ENCODE peak calls at places on chromosomes 4 and X, in six cellular contexts. One of them, this sample, is unnamed.

GRCh38 chr4:70703695-70704332 is 15.5 kb downstream of the UTP3 start:
- DNase-seq in H1: no peak
- DNase-seq in GM23338: peak
- DNase-seq in GM12878: no peak
- DNase-seq in K562: no peak
- DNase-seq in HepG2: no peak
- DNase-seq in this sample: no peak

GRCh38 chrX:15299945-15300851 is 15.2 kb downstream of the ASB11 start:
- DNase-seq in K562: peak
- DNase-seq in H1: no peak
- DNase-seq in HepG2: peak
- DNase-seq in GM12878: no peak
- DNase-seq in GM23338: peak
- DNase-seq in this sample: no peak

GRCh38 chr4:186840222-186840701 is 116.6 kb upstream of the FAT1 start:
- DNase-seq in GM23338: no peak
- DNase-seq in HepG2: no peak
- DNase-seq in K562: peak
- DNase-seq in GM12878: no peak
- DNase-seq in H1: no peak
- DNase-seq in this sample: no peak

GRCh38 chrX:154440623-154441357 is 3.2 kb upstream of the FAM50A start:
- DNase-seq in K562: no peak
- DNase-seq in H1: no peak
- DNase-seq in GM23338: no peak
- DNase-seq in GM12878: no peak
- DNase-seq in HepG2: no peak
- DNase-seq in this sample: no peak

GRCh38 chr4:78645853-78646757 is 94.5 kb downstream of the ANXA3 start:
- DNase-seq in HepG2: peak
- DNase-seq in K562: peak
- DNase-seq in H1: no peak
- DNase-seq in GM23338: no peak
- DNase-seq in GM12878: no peak
- DNase-seq in this sample: no peak

GRCh38 chr4:56637791-56638190 is 43.3 kb downstream of the HOPX start:
- DNase-seq in K562: no peak
- DNase-seq in HepG2: no peak
- DNase-seq in GM23338: no peak
- DNase-seq in H1: no peak
- DNase-seq in GM12878: no peak
- DNase-seq in this sample: no peak

GRCh38 chrX:154718607-154719006 is 32.3 kb downstream of the GAB3 start:
- DNase-seq in GM12878: no peak
- DNase-seq in K562: no peak
- DNase-seq in HepG2: no peak
- DNase-seq in H1: no peak
- DNase-seq in GM23338: no peak
- DNase-seq in this sample: no peak

GRCh38 chrX:124518888-124519287 is 172.5 kb downstream of the SH2D1A start:
- DNase-seq in GM23338: no peak
- DNase-seq in GM12878: no peak
- DNase-seq in K562: no peak
- DNase-seq in H1: no peak
- DNase-seq in HepG2: no peak
- DNase-seq in this sample: no peak

GRCh38 chr4:184329235-184330007 is 111.7 kb upstream of the ENPP6 start:
- DNase-seq in H1: no peak
- DNase-seq in GM23338: no peak
- DNase-seq in GM12878: no peak
- DNase-seq in HepG2: no peak
- DNase-seq in K562: no peak
- DNase-seq in this sample: no peak

GRCh38 chrX:134758652-134759051 is 100.4 kb upstream of the PLAC1 start:
- DNase-seq in GM23338: no peak
- DNase-seq in K562: no peak
- DNase-seq in H1: no peak
- DNase-seq in GM12878: no peak
- DNase-seq in HepG2: no peak
- DNase-seq in this sample: no peak

GRCh38 chr4:7744131-7744804 is 195.4 kb downstream of the AFAP1 start:
- DNase-seq in GM23338: no peak
- DNase-seq in HepG2: no peak
- DNase-seq in GM12878: no peak
- DNase-seq in H1: no peak
- DNase-seq in K562: no peak
- DNase-seq in this sample: no peak

GRCh38 chr4:168887809-168888208 is 122.2 kb downstream of the CBR4 start:
- DNase-seq in GM12878: no peak
- DNase-seq in H1: no peak
- DNase-seq in GM23338: no peak
- DNase-seq in K562: no peak
- DNase-seq in HepG2: no peak
- DNase-seq in this sample: no peak

GRCh38 chr4:165768281-165768680 is 104.8 kb upstream of the TLL1 start:
- DNase-seq in GM23338: no peak
- DNase-seq in GM12878: no peak
- DNase-seq in K562: no peak
- DNase-seq in H1: no peak
- DNase-seq in HepG2: no peak
- DNase-seq in this sample: no peak

GRCh38 chr4:143477487-143477886 is 36.0 kb upstream of the SMARCA5 start:
- DNase-seq in K562: no peak
- DNase-seq in HepG2: no peak
- DNase-seq in H1: no peak
- DNase-seq in GM23338: peak
- DNase-seq in GM12878: no peak
- DNase-seq in this sample: no peak

GRCh38 chr4:56979674-56980073 is 978 bp downstream of the POLR2B start:
- DNase-seq in HepG2: peak
- DNase-seq in GM23338: peak
- DNase-seq in GM12878: no peak
- DNase-seq in H1: no peak
- DNase-seq in K562: no peak
- DNase-seq in this sample: no peak

GRCh38 chr4:187668683-187669082 is 326.9 kb upstream of the ZFP42 start:
- DNase-seq in K562: no peak
- DNase-seq in GM23338: no peak
- DNase-seq in GM12878: no peak
- DNase-seq in H1: no peak
- DNase-seq in HepG2: no peak
- DNase-seq in this sample: no peak

GRCh38 chr4:176444741-176445140 is 125.0 kb downstream of the SPCS3 start:
- DNase-seq in H1: no peak
- DNase-seq in K562: no peak
- DNase-seq in HepG2: no peak
- DNase-seq in GM23338: no peak
- DNase-seq in GM12878: no peak
- DNase-seq in this sample: no peak

GRCh38 chr4:153322791-153323190 is 21.7 kb upstream of the MND1 start:
- DNase-seq in GM23338: no peak
- DNase-seq in HepG2: no peak
- DNase-seq in H1: no peak
- DNase-seq in GM12878: no peak
- DNase-seq in K562: no peak
- DNase-seq in this sample: no peak

GRCh38 chrX:24395775-24396174 is 35.3 kb downstream of the SUPT20HL1 start:
- DNase-seq in GM23338: peak
- DNase-seq in H1: no peak
- DNase-seq in K562: peak
- DNase-seq in HepG2: peak
- DNase-seq in GM12878: peak
- DNase-seq in this sample: peak

GRCh38 chr4:162163892-162164759 is at the start of gene FSTL5:
- DNase-seq in GM23338: peak
- DNase-seq in HepG2: peak
- DNase-seq in K562: peak
- DNase-seq in GM12878: no peak
- DNase-seq in H1: peak
- DNase-seq in this sample: peak

GRCh38 chr4:126874533-126874932 is 758.2 kb upstream of the INTU start:
- DNase-seq in GM12878: no peak
- DNase-seq in K562: no peak
- DNase-seq in HepG2: no peak
- DNase-seq in H1: no peak
- DNase-seq in GM23338: no peak
- DNase-seq in this sample: no peak

GRCh38 chr4:138702471-138702870 is 313.1 kb upstream of the NOCT start:
- DNase-seq in GM23338: no peak
- DNase-seq in HepG2: no peak
- DNase-seq in GM12878: no peak
- DNase-seq in H1: no peak
- DNase-seq in K562: no peak
- DNase-seq in this sample: no peak

GRCh38 chr4:53595204-53595603 is 3.9 kb upstream of the LNX1 start:
- DNase-seq in GM12878: no peak
- DNase-seq in GM23338: peak
- DNase-seq in HepG2: no peak
- DNase-seq in K562: no peak
- DNase-seq in H1: no peak
- DNase-seq in this sample: no peak

DNA sequence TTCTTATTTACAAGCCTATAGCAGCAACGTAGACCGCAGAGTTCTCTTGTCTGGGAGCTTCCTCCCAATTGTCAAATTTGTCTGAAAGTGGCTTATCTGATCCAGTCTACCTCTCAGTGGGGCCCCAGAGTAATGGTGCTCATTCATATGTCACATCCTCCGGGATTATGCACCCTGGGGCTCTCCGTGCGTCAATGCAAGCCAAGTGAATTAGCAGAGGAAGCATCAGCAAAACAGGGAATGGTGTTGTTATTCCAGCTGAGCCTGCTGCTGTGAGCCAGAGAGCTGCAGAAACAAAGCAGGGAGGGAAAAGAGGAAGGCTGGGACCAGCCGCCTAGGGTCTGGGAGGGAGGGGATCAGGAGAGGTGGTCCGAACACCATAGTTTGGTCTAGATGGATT is 95.3 kb downstream of the CLNK start:
- DNase-seq in GM23338: peak
- DNase-seq in HepG2: no peak
- DNase-seq in K562: no peak
- DNase-seq in GM12878: no peak
- DNase-seq in H1: no peak
- DNase-seq in this sample: no peak
- TF ChIP-seq CREB1 in GM23338: no peak
- TF ChIP-seq CREB1 in HepG2: no peak
- TF ChIP-seq CREB1 in K562: no peak
- TF ChIP-seq CREB1 in GM12878: no peak
- TF ChIP-seq CREB1 in H1: no peak
- TF ChIP-seq CREB1 in this sample: no peak

DNA sequence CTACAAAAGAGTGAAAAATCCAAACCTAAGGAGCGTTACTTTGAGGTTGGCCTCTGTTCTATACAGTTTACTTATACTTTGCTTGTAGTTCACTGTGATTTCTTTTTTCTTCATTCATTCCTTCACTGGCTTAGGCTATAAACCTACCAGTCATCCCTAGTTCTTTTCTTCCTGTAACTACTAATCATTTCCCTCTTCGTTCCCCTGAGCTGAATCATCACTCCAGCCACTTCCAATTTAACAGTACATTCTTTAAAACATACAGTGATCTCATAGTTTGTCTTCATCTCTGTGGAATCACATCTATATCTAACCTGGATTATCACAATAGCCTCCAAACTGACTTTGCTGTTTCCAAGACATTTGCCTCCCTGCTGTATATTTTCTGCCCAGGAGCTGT is 25.2 kb upstream of the NPFFR2 start:
- DNase-seq in HepG2: no peak
- DNase-seq in GM12878: no peak
- DNase-seq in GM23338: no peak
- DNase-seq in K562: no peak
- DNase-seq in H1: no peak
- DNase-seq in this sample: no peak
- TF ChIP-seq CREB1 in HepG2: no peak
- TF ChIP-seq CREB1 in GM12878: no peak
- TF ChIP-seq CREB1 in GM23338: no peak
- TF ChIP-seq CREB1 in K562: no peak
- TF ChIP-seq CREB1 in H1: no peak
- TF ChIP-seq CREB1 in this sample: no peak

GRCh38 chr4:135354876-135355275 is 1153.3 kb upstream of the PABPC4L start:
- DNase-seq in GM23338: no peak
- DNase-seq in H1: no peak
- DNase-seq in HepG2: no peak
- DNase-seq in K562: no peak
- DNase-seq in GM12878: no peak
- DNase-seq in this sample: no peak
- TF ChIP-seq CREB1 in GM23338: no peak
- TF ChIP-seq CREB1 in H1: no peak
- TF ChIP-seq CREB1 in HepG2: no peak
- TF ChIP-seq CREB1 in K562: no peak
- TF ChIP-seq CREB1 in GM12878: no peak
- TF ChIP-seq CREB1 in this sample: no peak

GRCh38 chr4:109786846-109787245 is 15.0 kb downstream of the CFI start:
- DNase-seq in H1: no peak
- DNase-seq in K562: no peak
- DNase-seq in HepG2: no peak
- DNase-seq in GM12878: no peak
- DNase-seq in GM23338: no peak
- DNase-seq in this sample: no peak
- TF ChIP-seq CREB1 in H1: no peak
- TF ChIP-seq CREB1 in K562: no peak
- TF ChIP-seq CREB1 in HepG2: no peak
- TF ChIP-seq CREB1 in GM12878: no peak
- TF ChIP-seq CREB1 in GM23338: no peak
- TF ChIP-seq CREB1 in this sample: no peak

DNA sequence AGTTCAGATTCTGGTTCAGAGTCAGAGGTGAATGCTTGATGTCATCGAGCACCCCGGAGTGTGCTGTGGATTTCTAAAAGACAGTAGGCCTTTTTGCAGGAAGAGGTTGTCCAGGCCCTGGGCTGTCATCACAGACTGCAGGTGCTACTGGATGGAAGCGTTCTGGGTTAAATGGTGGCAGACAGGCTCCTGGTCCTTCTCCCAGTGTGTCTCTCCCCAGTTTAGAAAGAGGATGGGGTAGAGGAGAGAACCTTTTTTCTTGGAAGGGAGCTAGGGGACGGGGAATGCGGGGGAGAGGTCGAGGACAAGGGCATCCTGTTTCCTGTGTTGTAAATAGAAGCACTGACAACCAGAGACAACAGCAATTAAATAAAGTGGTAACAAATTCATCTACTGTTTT is 102.3 kb upstream of the NUDT6 start:
- DNase-seq in GM12878: no peak
- DNase-seq in HepG2: no peak
- DNase-seq in K562: no peak
- DNase-seq in H1: no peak
- DNase-seq in GM23338: no peak
- DNase-seq in this sample: no peak
- TF ChIP-seq CREB1 in GM12878: no peak
- TF ChIP-seq CREB1 in HepG2: no peak
- TF ChIP-seq CREB1 in K562: no peak
- TF ChIP-seq CREB1 in H1: no peak
- TF ChIP-seq CREB1 in GM23338: no peak
- TF ChIP-seq CREB1 in this sample: no peak

This sample was measured in WTC11.